ENCODE peak calls at places on chromosomes 16 and 17, in four cellular contexts. Y, K, N and P are unnamed samples. For H3K9me3, the result is how much of the 10 kb centered on the place peaks cover.

GRCh38 chr16:66933776-66934137 is 445 bp downstream of the CIAO2B start:
- DNase-seq in K (peak), Y (no peak), N (no peak), P (peak)

GRCh38 chr17:13650096-13650675 is 48.5 kb upstream of the HS3ST3A1 start:
- DNase-seq in Y (no peak), K (peak), N (peak), P (no peak)

GRCh38 chr16:26605872-26606271 is 460.9 kb upstream of the C16orf82 start:
- DNase-seq in Y (no peak), K (no peak), N (no peak), P (no peak)

GRCh38 chr17:66171692-66172091 is 20.2 kb downstream of the CEP112 start:
- DNase-seq in K (no peak), Y (no peak), N (no peak), P (no peak)

GRCh38 chr17:7213895-7214299 is 5.7 kb downstream of the DLG4 start:
- DNase-seq in K (peak), N (peak), Y (peak), P (peak)

GRCh38 chr16:88347656-88348376 is 34.9 kb upstream of the ZNF469 start:
- DNase-seq in Y (no peak), K (no peak), N (no peak), P (no peak)

GRCh38 chr17:32187276-32187675 is 45.0 kb downstream of the RHOT1 start:
- DNase-seq in K (peak), N (no peak), Y (no peak), P (no peak)

GRCh38 chr16:53282328-53282727 is 151.9 kb upstream of the RBL2 start:
- DNase-seq in K (no peak), Y (no peak), N (no peak), P (no peak)

GRCh38 chr16:20944861-20945390 is 44.4 kb downstream of the LYRM1 start:
- DNase-seq in Y (no peak), N (peak), K (peak), P (peak)

GRCh38 chr16:12186774-12187335 is 210.3 kb downstream of the SNX29 start:
- DNase-seq in K (peak), Y (no peak), N (peak), P (no peak)

GRCh38 chr16:57479043-57479421 is 7.3 kb downstream of the DOK4 start:
- DNase-seq in K (no peak), N (no peak), Y (no peak), P (no peak)

GRCh38 chr17:75693500-75694481 is 26.7 kb downstream of the SAP30BP start:
- DNase-seq in K (peak), Y (peak), N (peak), P (no peak)

GRCh38 chr17:55911186-55911585 is 160.3 kb downstream of the PCTP start:
- DNase-seq in Y (no peak), N (no peak), K (no peak), P (no peak)

GRCh38 chr17:17391575-17392370 is 85.0 kb upstream of the MED9 start:
- DNase-seq in Y (no peak), K (no peak), N (no peak), P (no peak)

GRCh38 chr16:22326369-22326652 is 29.1 kb downstream of the POLR3E start:
- DNase-seq in Y (no peak), N (no peak), K (no peak), P (no peak)

GRCh38 chr17:58527949-58528348 is 13.5 kb upstream of the MTMR4 start:
- DNase-seq in N (peak), Y (no peak), K (peak), P (no peak)

GRCh38 chr17:31754239-31754945 is 104.7 kb downstream of the COPRS start:
- DNase-seq in Y (no peak), N (peak), K (peak), P (peak)

GRCh38 chr17:17774009-17774881 is 62.5 kb downstream of the SREBF1 start:
- DNase-seq in Y (no peak), K (peak), N (peak), P (no peak)

GRCh38 chr16:79535130-79535529 is 65.4 kb downstream of the MAF start:
- DNase-seq in Y (no peak), N (no peak), K (no peak), P (peak)

GRCh38 chr16:81251871-81252270 is 13.4 kb downstream of the BCO1 start:
- DNase-seq in Y (no peak), N (peak), K (peak), P (peak)

GRCh38 chr17:74601944-74602572 is 10.0 kb upstream of the CD300LD start:
- DNase-seq in K (peak), N (peak), Y (peak), P (peak)

GRCh38 chr16:88314991-88315542 is 67.7 kb upstream of the ZNF469 start:
- DNase-seq in N (no peak), K (no peak), Y (no peak), P (no peak)

GRCh38 chr17:8324913-8325312 is 14.7 kb upstream of the ODF4 start:
- DNase-seq in Y (no peak), N (no peak), K (no peak), P (no peak)

GRCh38 chr16:66370786-66371684 is 4.5 kb downstream of the CDH5 start:
- DNase-seq in Y (no peak), N (no peak), K (no peak), P (no peak)

GRCh38 chr17:32350662-32351418 is 883 bp downstream of the ZNF207 start:
- DNase-seq in Y (no peak), K (peak), N (peak), P (peak)

GRCh38 chr16:51449441-51449840 is 298.4 kb upstream of the SALL1 start:
- DNase-seq in Y (no peak), K (no peak), N (no peak), P (no peak)

GRCh38 chr17:9644910-9645751 is at the start of gene USP43:
- DNase-seq in Y (peak), K (no peak), N (peak), P (peak)

GRCh38 chr17:78997231-78997741 is 12.3 kb downstream of the CANT1 start:
- DNase-seq in N (no peak), K (no peak), Y (no peak), P (no peak)

GRCh38 chr17:2089021-2089422 is 34.1 kb downstream of the HIC1 start:
- DNase-seq in N (peak), K (peak), Y (no peak), P (no peak)

GRCh38 chr17:42568341-42569111 is 1.6 kb downstream of the MLX start:
- DNase-seq in Y (no peak), K (no peak), N (no peak), P (no peak)

GRCh38 chr16:22912654-22913053 is 98.7 kb downstream of the HS3ST2 start:
- DNase-seq in Y (peak), K (no peak), N (no peak), P (no peak)

GRCh38 chr17:6853764-6854442 is 22.4 kb upstream of the TEKT1 start:
- DNase-seq in K (no peak), N (no peak), Y (peak), P (no peak)

GRCh38 chr17:219696-220095 is 38.2 kb upstream of the DOC2B start:
- DNase-seq in K (no peak), Y (no peak), N (no peak), P (no peak)

GRCh38 chr17:58693208-58693607 is 806 bp downstream of the RAD51C start:
- DNase-seq in N (no peak), K (no peak), Y (no peak), P (peak)

GRCh38 chr16:48441863-48442279 is 56.7 kb upstream of the SIAH1 start:
- DNase-seq in N (no peak), K (no peak), Y (no peak), P (no peak)

GRCh38 chr16:48184681-48185080 is 28.9 kb upstream of the ABCC12 start:
- DNase-seq in N (no peak), K (no peak), Y (no peak), P (no peak)

GRCh38 chr17:7079581-7080444 is at the start of gene CLEC10A:
- DNase-seq in N (no peak), Y (no peak), K (no peak), P (no peak)

GRCh38 chr16:980595-980854 is 1.0 kb upstream of the SOX8 start:
- DNase-seq in N (no peak), K (no peak), Y (no peak), P (no peak)

GRCh38 chr17:11495616-11496015 is 102.7 kb upstream of the DNAH9 start:
- DNase-seq in K (no peak), Y (no peak), N (no peak), P (no peak)

GRCh38 chr17:11490171-11490760 is 108.0 kb upstream of the DNAH9 start:
- DNase-seq in Y (no peak), K (no peak), N (no peak), P (no peak)

GRCh38 chr17:11488407-11488806 is 109.9 kb upstream of the DNAH9 start:
- DNase-seq in N (no peak), Y (no peak), K (no peak), P (no peak)

GRCh38 chr17:11493947-11494346 is 104.3 kb upstream of the DNAH9 start:
- DNase-seq in Y (peak), N (no peak), K (no peak), P (no peak)

DNA sequence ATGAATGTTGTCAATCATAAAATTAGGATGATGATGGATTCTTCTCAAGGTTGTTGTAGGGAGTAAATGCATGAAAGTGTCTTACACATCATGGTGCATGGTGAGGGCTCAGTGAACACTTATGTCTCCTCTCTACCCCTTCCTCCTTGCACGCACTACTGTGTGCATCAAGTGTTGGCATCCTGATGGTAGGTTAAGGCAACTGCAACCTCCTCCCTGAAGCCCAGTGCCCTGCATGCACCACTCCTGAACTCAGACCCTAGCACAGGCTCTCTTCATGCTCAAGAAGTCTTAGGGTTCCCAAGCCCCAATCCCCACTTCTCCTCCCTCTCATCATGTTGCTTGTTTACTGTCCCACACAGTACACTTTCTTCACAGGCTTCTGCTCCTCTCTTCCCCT is 105.8 kb upstream of the DNAH9 start:
- DNase-seq in N (no peak), K (no peak), Y (no peak), P (no peak)
- H4K91ac ChIP-seq in N (no peak), K (no peak), Y (no peak), P (no peak)

DNA sequence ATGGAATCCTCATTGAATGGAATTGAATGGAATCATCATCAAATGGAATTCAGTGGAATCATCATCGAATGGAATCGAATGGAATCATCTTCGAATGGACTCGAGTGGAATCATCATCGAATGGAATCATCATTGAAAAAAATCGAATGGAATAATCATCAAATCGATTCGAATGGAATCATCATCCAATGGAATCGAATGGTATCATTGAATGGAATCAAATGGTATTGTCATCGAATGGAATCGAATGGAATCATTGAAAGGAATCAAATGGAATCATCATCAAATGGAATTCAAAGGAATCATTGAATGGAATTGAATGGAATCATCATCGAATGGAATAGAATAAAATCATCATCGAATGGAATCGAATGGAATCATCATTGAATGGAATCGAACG is 619.3 kb downstream of the TP53TG3F start:
- DNase-seq in N (no peak), K (peak), Y (no peak), P (no peak)
- H3K9me3 ChIP-seq in N (half or more), K (under half), Y (half or more), P (under half)

GRCh38 chr17:50585346-50585745 is 24.8 kb downstream of the CACNA1G start:
- DNase-seq in Y (no peak), N (no peak), K (no peak), P (no peak)

GRCh38 chr17:50587571-50587970 is 27.1 kb downstream of the CACNA1G start:
- DNase-seq in N (no peak), Y (no peak), K (no peak), P (no peak)

GRCh38 chr17:50586421-50587247 is 26.1 kb downstream of the CACNA1G start:
- DNase-seq in Y (no peak), K (no peak), N (no peak), P (no peak)

GRCh38 chr17:50584749-50585148 is 24.2 kb downstream of the CACNA1G start:
- DNase-seq in Y (no peak), N (no peak), K (no peak), P (no peak)

GRCh38 chr17:50585893-50586292 is 25.4 kb downstream of the CACNA1G start:
- DNase-seq in Y (no peak), N (no peak), K (no peak), P (no peak)
- H4K91ac ChIP-seq in Y (no peak), N (peak), K (no peak), P (no peak)

GRCh38 chr17:22514767-22515320 is 822.5 kb downstream of the KCNJ18 start:
- DNase-seq in Y (no peak), N (no peak), K (no peak), P (no peak)
- H3K9me3 ChIP-seq in Y (half or more), N (under half), K (under half), P (half or more)

GRCh38 chr17:45129426-45129939 is 2.8 kb downstream of the PLCD3 start:
- DNase-seq in Y (no peak), K (no peak), N (peak), P (peak)

GRCh38 chr17:45128331-45128730 is 4.0 kb downstream of the PLCD3 start:
- DNase-seq in K (no peak), Y (no peak), N (no peak), P (no peak)

GRCh38 chr17:45127209-45127582 is 5.1 kb downstream of the PLCD3 start:
- DNase-seq in Y (no peak), N (no peak), K (no peak), P (no peak)

GRCh38 chr17:45128989-45129388 is 3.3 kb downstream of the PLCD3 start:
- DNase-seq in Y (no peak), N (no peak), K (no peak), P (no peak)

GRCh38 chr17:45127583-45128300 is 4.6 kb downstream of the PLCD3 start:
- DNase-seq in Y (peak), K (peak), N (peak), P (peak)
- H4K91ac ChIP-seq in Y (no peak), K (peak), N (peak), P (peak)

GRCh38 chr17:21299981-21300600 is 15.6 kb downstream of the MAP2K3 start:
- DNase-seq in N (no peak), K (no peak), Y (no peak), P (no peak)

GRCh38 chr17:21302711-21303425 is 18.4 kb downstream of the MAP2K3 start:
- DNase-seq in N (no peak), K (no peak), Y (no peak), P (no peak)

GRCh38 chr17:21300601-21301571 is 16.4 kb downstream of the MAP2K3 start:
- DNase-seq in K (no peak), Y (no peak), N (no peak), P (no peak)

GRCh38 chr17:21303441-21304065 is 19.0 kb downstream of the MAP2K3 start:
- DNase-seq in K (no peak), Y (no peak), N (no peak), P (no peak)

GRCh38 chr17:21301593-21302550 is 17.4 kb downstream of the MAP2K3 start:
- DNase-seq in N (no peak), Y (no peak), K (no peak), P (peak)
- H3K9me3 ChIP-seq in N (under half), Y (under half), K (under half), P (half or more)